ENCODE peak calls at places on chromosome 6, in seven cellular contexts. Z, J, X, F, L, M and V are unnamed samples.

GRCh38 chr6:130969807-130970491 is 93.1 kb downstream of the EPB41L2 start:
- DNase-seq in Z (no peak), J (peak; percentile 9), X (no peak), F (peak; percentile 80), L (no peak), M (no peak), V (peak; percentile 67)

GRCh38 chr6:127514396-127515227 is 4.5 kb downstream of the MTCL3 start:
- DNase-seq in Z (no peak), J (no peak), X (peak; percentile 3), F (no peak), L (no peak), M (no peak), V (peak; percentile 48)

GRCh38 chr6:551405-551804 is 105.5 kb downstream of the HUS1B start:
- DNase-seq in Z (no peak), J (peak; percentile 21), X (peak; percentile 47), F (peak; percentile 12), L (no peak), M (peak; percentile 60), V (peak; percentile 51)

GRCh38 chr6:108945686-108946158 is 97.5 kb downstream of the ARMC2 start:
- DNase-seq in Z (no peak), J (no peak), X (no peak), F (no peak), L (no peak), M (no peak), V (no peak)

GRCh38 chr6:155328539-155329459 is 14.5 kb upstream of the TFB1M start:
- DNase-seq in Z (no peak), J (no peak), X (no peak), F (peak; percentile 100), L (no peak), M (no peak), V (peak; percentile 12)

GRCh38 chr6:3732345-3733141 is 19.0 kb downstream of the PXDC1 start:
- DNase-seq in Z (no peak), J (peak; percentile 62), X (no peak), F (peak; percentile 64), L (no peak), M (peak; percentile 77), V (peak; percentile 94)

GRCh38 chr6:151254451-151255081 is 14.8 kb downstream of the AKAP12 start:
- DNase-seq in Z (no peak), J (peak; percentile 11), X (no peak), F (no peak), L (no peak), M (no peak), V (peak; percentile 33)

GRCh38 chr6:73586416-73586974 is 65.7 kb upstream of the EEF1A1 start:
- DNase-seq in Z (no peak), J (no peak), X (no peak), F (no peak), L (peak; percentile 9), M (no peak), V (peak; percentile 41)

GRCh38 chr6:42441661-42442081 is 10.1 kb downstream of the TRERF1 start:
- DNase-seq in Z (no peak), J (no peak), X (no peak), F (no peak), L (no peak), M (no peak), V (peak; percentile 35)

GRCh38 chr6:96700931-96701330 is 136.3 kb downstream of the GPR63 start:
- DNase-seq in Z (no peak), J (no peak), X (no peak), F (no peak), L (no peak), M (no peak), V (no peak)

GRCh38 chr6:21348462-21349195 is 244.9 kb upstream of the SOX4 start:
- DNase-seq in Z (no peak), J (peak; percentile 7), X (no peak), F (no peak), L (no peak), M (no peak), V (peak; percentile 61)

GRCh38 chr6:3797231-3798200 is 46.0 kb upstream of the PXDC1 start:
- DNase-seq in Z (no peak), J (peak; percentile 55), X (no peak), F (peak; percentile 89), L (no peak), M (no peak), V (peak; percentile 79)

GRCh38 chr6:72382602-72383529 is 239.0 kb upstream of the KCNQ5 start:
- DNase-seq in Z (no peak), J (no peak), X (no peak), F (no peak), L (peak; percentile 66), M (no peak), V (no peak)

GRCh38 chr6:106973018-106973840 is 1.3 kb downstream of the CD24 start:
- DNase-seq in Z (no peak), J (no peak), X (no peak), F (no peak), L (no peak), M (no peak), V (no peak)

GRCh38 chr6:31737315-31738047 is 1.2 kb upstream of the CLIC1 start:
- DNase-seq in Z (no peak), J (peak; percentile 43), X (no peak), F (peak; percentile 99), L (no peak), M (peak; percentile 73), V (no peak)

GRCh38 chr6:23316131-23316530 is 746.8 kb downstream of the HDGFL1 start:
- DNase-seq in Z (no peak), J (no peak), X (no peak), F (no peak), L (no peak), M (no peak), V (peak; percentile 35)

GRCh38 chr6:157339432-157339831 is 16.1 kb upstream of the TMEM242 start:
- DNase-seq in Z (no peak), J (no peak), X (no peak), F (no peak), L (no peak), M (no peak), V (no peak)

GRCh38 chr6:149014631-149015171 is 267.9 kb downstream of the UST start:
- DNase-seq in Z (no peak), J (no peak), X (peak; percentile 80), F (no peak), L (no peak), M (no peak), V (peak; percentile 74)

GRCh38 chr6:43963203-43963602 is 164.0 kb downstream of the MRPL14 start:
- DNase-seq in Z (no peak), J (peak; percentile 44), X (no peak), F (no peak), L (no peak), M (no peak), V (no peak)

GRCh38 chr6:3379482-3380060 is 77.3 kb downstream of the SLC22A23 start:
- DNase-seq in Z (no peak), J (no peak), X (no peak), F (peak; percentile 72), L (no peak), M (no peak), V (peak; percentile 32)

GRCh38 chr6:132495604-132496079 is 17.3 kb downstream of the STX7 start:
- DNase-seq in Z (no peak), J (no peak), X (no peak), F (no peak), L (peak; percentile 57), M (no peak), V (no peak)

GRCh38 chr6:63307581-63308246 is 12.1 kb downstream of the LGSN start:
- DNase-seq in Z (peak; percentile 47), J (peak; percentile 62), X (no peak), F (peak; percentile 72), L (peak; percentile 13), M (peak; percentile 10), V (peak; percentile 64)

GRCh38 chr6:105301756-105302616 is 100.9 kb downstream of the PREP start:
- DNase-seq in Z (no peak), J (no peak), X (no peak), F (no peak), L (no peak), M (no peak), V (no peak)

GRCh38 chr6:170031096-170031471 is 259.8 kb downstream of the DLL1 start:
- DNase-seq in Z (no peak), J (no peak), X (no peak), F (no peak), L (no peak), M (no peak), V (no peak)

GRCh38 chr6:104771258-104771832 is 88.4 kb downstream of the HACE1 start:
- DNase-seq in Z (no peak), J (peak; percentile 5), X (no peak), F (peak; percentile 10), L (no peak), M (peak; percentile 22), V (peak; percentile 44)

GRCh38 chr6:36985963-36986703 is at the start of gene MTCH1:
- DNase-seq in Z (peak; percentile 67), J (peak; percentile 81), X (peak; percentile 53), F (peak; percentile 81), L (peak; percentile 43), M (peak; percentile 98), V (peak; percentile 86)
- TF ChIP-seq POLR2A in Z (peak; percentile 82), J (peak; percentile 92), X (peak; percentile 90), F (peak; percentile 94), L (peak; percentile 96), M (peak; percentile 83), V (peak; percentile 97)

DNA sequence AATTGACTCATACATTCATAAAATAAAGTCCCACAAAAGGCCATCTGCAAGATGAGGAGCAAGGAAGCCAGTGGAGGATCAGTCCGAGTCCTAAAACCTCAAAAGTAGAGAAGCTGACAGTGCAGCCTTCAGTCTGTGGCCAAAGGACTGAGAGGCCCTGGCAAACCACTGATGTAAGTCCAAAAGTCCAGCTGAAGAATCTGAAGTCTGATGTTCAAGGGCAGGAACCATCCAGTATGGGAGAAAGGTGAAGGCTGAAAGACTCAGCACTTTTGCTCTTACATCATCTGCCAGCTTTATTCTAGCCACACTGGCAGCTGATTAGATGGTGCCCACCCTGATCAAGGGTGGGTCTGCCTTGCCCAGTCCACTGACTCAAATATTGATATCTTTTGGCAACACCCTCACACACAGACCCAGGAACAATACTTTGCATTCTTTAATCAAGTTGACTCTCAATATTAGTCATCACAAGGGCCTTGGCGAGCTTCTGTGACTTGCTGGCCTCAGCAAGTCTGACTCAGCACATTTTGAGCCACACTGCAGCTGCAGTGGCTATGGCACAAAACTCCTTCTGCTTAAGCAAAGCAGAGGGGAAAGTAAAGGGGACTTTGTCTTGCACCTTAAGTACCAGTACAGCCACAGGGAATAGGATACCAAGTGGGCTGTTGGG is 1370.3 kb upstream of the CITED2 start:
- DNase-seq in Z (no peak), J (no peak), X (no peak), F (no peak), L (no peak), M (no peak), V (peak; percentile 69)
- TF ChIP-seq RAD21 in Z (no peak), J (no peak), X (no peak), F (no peak), L (no peak), M (no peak), V (no peak)

GRCh38 chr6:6931047-6932025 is 176.4 kb upstream of the RREB1 start:
- DNase-seq in Z (no peak), J (no peak), X (no peak), F (no peak), L (peak; percentile 15), M (no peak), V (no peak)
- TF ChIP-seq POLR2A in Z (no peak), J (no peak), X (no peak), F (no peak), L (peak; percentile 35), M (no peak), V (no peak)

GRCh38 chr6:4902363-4902762 is 101.5 kb downstream of the RPP40 start:
- DNase-seq in Z (no peak), J (no peak), X (no peak), F (no peak), L (no peak), M (no peak), V (no peak)
- TF ChIP-seq RAD21 in Z (no peak), J (no peak), X (no peak), F (no peak), L (no peak), M (no peak), V (no peak)